ENCODE peak calls at places on chromosomes 2 and 18, in nine cellular contexts. T is heart right ventricle; J is colonic mucosa; S is lower lobe of right lung; L is H1; I is BE2C; R is neural progenitor cell; H is CD8-positive, alpha-beta memory T cell; D is fibroblast of lung. G is an unnamed sample.

GRCh38 chr2:239038773-239039478 is 191.0 kb downstream of the TWIST2 start:
- DNase-seq in I (no peak), J (no peak), L (no peak), T (no peak), H (no peak), S (no peak), R (no peak), D (no peak), G (no peak)

GRCh38 chr2:24978661-24979060 is 6.9 kb upstream of the DNAJC27 start:
- DNase-seq in D (no peak), S (no peak), L (no peak), J (no peak), T (no peak), R (no peak), H (no peak), I (no peak), G (no peak)

GRCh38 chr2:104816146-104816545 is 37.8 kb upstream of the POU3F3 start:
- DNase-seq in L (no peak), D (no peak), S (no peak), T (no peak), R (no peak), J (no peak), H (no peak), I (no peak), G (no peak)

GRCh38 chr2:181072486-181072885 is 92.1 kb downstream of the UBE2E3 start:
- DNase-seq in J (no peak), R (no peak), D (peak; percentile 24), H (no peak), T (no peak), L (no peak), I (no peak), S (no peak), G (no peak)

GRCh38 chr2:215137741-215138340 is 585 bp downstream of the ABCA12 start:
- DNase-seq in T (no peak), S (no peak), J (no peak), R (no peak), I (peak; percentile 25), H (no peak), L (no peak), D (peak; percentile 70), G (peak; percentile 70)

GRCh38 chr18:8654482-8655451 is 45.5 kb downstream of the RAB12 start:
- DNase-seq in J (no peak), I (no peak), S (no peak), H (no peak), T (no peak), D (no peak), L (no peak), R (no peak), G (peak; percentile 75)

GRCh38 chr2:204060896-204061640 is 124.5 kb downstream of the ICOS start:
- DNase-seq in R (peak; percentile 57), D (no peak), H (no peak), L (no peak), S (no peak), I (peak; percentile 22), J (no peak), T (no peak), G (no peak)

GRCh38 chr2:165067958-165068612 is 112.8 kb upstream of the SLC38A11 start:
- DNase-seq in L (peak; percentile 49), S (no peak), T (peak; percentile 42), R (peak; percentile 96), I (peak; percentile 81), D (peak; percentile 74), J (no peak), H (no peak), G (peak; percentile 72)

GRCh38 chr18:55790296-55790695 is 202.3 kb upstream of the TCF4 start:
- DNase-seq in L (no peak), J (no peak), R (no peak), D (peak; percentile 97), H (no peak), I (no peak), T (no peak), S (no peak), G (peak; percentile 84)

GRCh38 chr2:25115902-25116301 is 52.5 kb downstream of the POMC start:
- DNase-seq in H (no peak), L (no peak), J (no peak), S (no peak), I (no peak), R (no peak), D (peak; percentile 78), T (no peak), G (peak; percentile 48)

GRCh38 chr2:18834341-18834740 is 245.0 kb upstream of the NT5C1B start:
- DNase-seq in I (no peak), R (no peak), L (no peak), H (no peak), D (peak; percentile 77), S (no peak), J (no peak), T (no peak), G (peak; percentile 21)

GRCh38 chr2:1678609-1679008 is 65.7 kb downstream of the PXDN start:
- DNase-seq in R (no peak), D (no peak), J (no peak), S (peak; percentile 41), I (no peak), H (no peak), L (no peak), T (no peak), G (no peak)

GRCh38 chr2:26292646-26293045 is 47.9 kb downstream of the HADHB start:
- DNase-seq in R (no peak), S (no peak), T (no peak), J (no peak), H (no peak), I (no peak), L (no peak), D (peak; percentile 56), G (no peak)

GRCh38 chr2:167862296-167862695 is 385.1 kb downstream of the STK39 start:
- DNase-seq in H (no peak), R (no peak), J (no peak), T (no peak), L (no peak), I (no peak), D (no peak), S (no peak), G (no peak)

GRCh38 chr2:191206613-191207471 is 38.4 kb upstream of the MYO1B start:
- DNase-seq in T (no peak), D (no peak), R (no peak), H (peak; percentile 49), I (no peak), J (no peak), L (no peak), S (no peak), G (no peak)

GRCh38 chr2:237478969-237479368 is 8.1 kb upstream of the MLPH start:
- DNase-seq in T (no peak), S (no peak), L (no peak), J (no peak), R (no peak), D (no peak), H (no peak), I (no peak), G (no peak)

GRCh38 chr2:105104208-105104731 is 66.4 kb downstream of the MRPS9 start:
- DNase-seq in S (no peak), H (no peak), T (no peak), R (no peak), L (no peak), J (no peak), D (peak; percentile 95), I (no peak), G (no peak)

GRCh38 chr2:73611193-73611592 is 31.0 kb downstream of the NAT8 start:
- DNase-seq in T (no peak), S (no peak), J (no peak), H (no peak), I (no peak), R (no peak), D (no peak), L (no peak), G (no peak)

DNA sequence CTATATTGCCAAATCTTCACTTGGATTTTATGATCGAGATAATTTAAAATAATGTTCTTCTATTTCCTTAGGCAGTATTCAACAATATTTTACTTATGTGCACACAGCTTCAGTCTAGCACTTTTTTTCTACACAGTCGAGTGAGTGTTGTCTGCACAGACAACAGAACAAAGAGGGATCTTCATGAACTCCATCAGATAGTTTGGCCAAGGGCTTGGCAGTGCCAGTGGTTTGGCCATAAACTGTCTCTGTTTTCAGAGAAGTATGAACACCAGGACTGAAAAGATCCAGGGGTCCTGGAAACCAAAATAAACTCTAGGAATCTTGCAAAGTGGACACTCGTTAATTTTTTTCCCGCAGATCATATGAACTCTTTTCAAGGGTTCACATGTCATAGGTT is 547.3 kb downstream of the PLCL1 start:
- DNase-seq in J (no peak), T (no peak), S (no peak), D (no peak), I (no peak), R (no peak), L (no peak), H (no peak), G (no peak)
- H3K4me3 ChIP-seq in J (no peak overlapping the region), T (no peak overlapping the region), S (no peak overlapping the region), D (no peak overlapping the region), I (no peak overlapping the region), R (no peak overlapping the region), L (no peak overlapping the region), H (no peak overlapping the region), G (no peak overlapping the region)

GRCh38 chr2:2787301-2787907 is 456.3 kb upstream of the MYT1L start:
- DNase-seq in I (peak; percentile 81), R (peak; percentile 28), D (no peak), H (no peak), L (no peak), T (peak; percentile 48), S (no peak), J (no peak), G (no peak)
- H3K9me3 ChIP-seq in I (no peaks in the 10 kb centered on the region), R (no peaks in the 10 kb centered on the region), D (no peaks in the 10 kb centered on the region), H (no peaks in the 10 kb centered on the region), L (no peaks in the 10 kb centered on the region), T (no peaks in the 10 kb centered on the region), S (no peaks in the 10 kb centered on the region), J (no peaks in the 10 kb centered on the region), G (no peaks in the 10 kb centered on the region)

GRCh38 chr2:42793314-42794270 is 1.2 kb upstream of the HAAO start:
- DNase-seq in T (no peak), R (peak; percentile 53), L (no peak), S (no peak), D (no peak), J (no peak), H (no peak), I (no peak), G (no peak)
- H3K4me3 ChIP-seq in T (peak overlapping the region; percentile 67), R (peak overlapping the region; percentile 62), L (peak overlapping the region; percentile 73), S (peak overlapping the region; percentile 68), D (no peak overlapping the region), J (peak overlapping the region; percentile 59), H (no peak overlapping the region), I (no peak overlapping the region), G (peak overlapping the region; percentile 72)

GRCh38 chr2:134279417-134279816 is 25.5 kb downstream of the MGAT5 start:
- DNase-seq in L (no peak), H (no peak), S (no peak), R (no peak), T (no peak), J (no peak), D (no peak), I (no peak), G (no peak)

GRCh38 chr2:134275058-134275862 is 21.4 kb downstream of the MGAT5 start:
- DNase-seq in H (no peak), D (no peak), T (no peak), S (no peak), L (no peak), R (no peak), I (no peak), J (no peak), G (no peak)

GRCh38 chr2:134278546-134278945 is 24.7 kb downstream of the MGAT5 start:
- DNase-seq in L (no peak), J (no peak), H (no peak), R (no peak), S (no peak), I (no peak), D (no peak), T (no peak), G (no peak)

GRCh38 chr2:134276381-134277172 is 22.7 kb downstream of the MGAT5 start:
- DNase-seq in R (no peak), L (no peak), J (no peak), S (no peak), I (no peak), H (no peak), D (peak; percentile 26), T (no peak), G (peak; percentile 10)

GRCh38 chr2:134277223-134277622 is 23.4 kb downstream of the MGAT5 start:
- DNase-seq in R (no peak), S (no peak), H (no peak), J (no peak), D (no peak), I (no peak), L (no peak), T (no peak), G (no peak)
- H3K9me3 ChIP-seq in R (no peaks in the 10 kb centered on the region), S (no peaks in the 10 kb centered on the region), H (no peaks in the 10 kb centered on the region), J (no peaks in the 10 kb centered on the region), D (no peaks in the 10 kb centered on the region), I (no peaks in the 10 kb centered on the region), L (no peaks in the 10 kb centered on the region), T (no peaks in the 10 kb centered on the region), G (no peaks in the 10 kb centered on the region)